ENCODE peak calls at places on chromosomes 5 and 9, in ten cellular contexts. Y is EL; M is stimulated activated CD8-positive, alpha-beta memory T cell treated with anti-CD3 and anti-CD28 coated beads, Interleukin-4, amount 100 ng/mL, for 4 hours; F is stomach; E is chondrocyte; D is naive B cell; H is Caki2; T is nucleus accumbens; O is DMS153; S is posterior vena cava. Z is an unnamed sample.

GRCh38 chr5:134432677-134433359 is 21.1 kb upstream of the CDKN2AIPNL start:
- DNase-seq in O (no peak), Y (peak; percentile 41), T (peak; percentile 21), H (no peak), M (no peak), S (no peak), D (no peak), F (no peak), E (no peak), Z (no peak)

GRCh38 chr5:173529861-173530260 is 86.6 kb downstream of the BOD1 start:
- DNase-seq in T (no peak), Y (no peak), D (no peak), O (no peak), E (no peak), S (no peak), M (no peak), F (no peak), H (no peak), Z (no peak)

GRCh38 chr9:89077519-89077918 is 86.3 kb downstream of the S1PR3 start:
- DNase-seq in D (no peak), E (no peak), H (peak; percentile 28), M (no peak), O (no peak), S (peak; percentile 15), Y (no peak), T (no peak), F (no peak), Z (no peak)

GRCh38 chr9:127496974-127497373 is 45.7 kb downstream of the LRSAM1 start:
- DNase-seq in S (no peak), M (no peak), F (no peak), D (no peak), E (no peak), O (no peak), T (no peak), Y (no peak), H (no peak), Z (no peak)

GRCh38 chr5:17156463-17156862 is 61.0 kb upstream of the BASP1 start:
- DNase-seq in T (no peak), M (no peak), E (no peak), S (no peak), F (no peak), O (no peak), H (peak; percentile 16), Y (peak; percentile 79), D (no peak), Z (no peak)

GRCh38 chr5:181100121-181101015 is 30.6 kb downstream of the OR2V1 start:
- DNase-seq in D (no peak), Y (peak; percentile 39), H (no peak), T (no peak), F (no peak), M (no peak), S (no peak), O (no peak), E (no peak), Z (no peak)

GRCh38 chr9:22052376-22052945 is 43.4 kb upstream of the CDKN2B start:
- DNase-seq in D (no peak), F (no peak), H (no peak), M (no peak), T (no peak), O (peak; percentile 55), Y (peak; percentile 99), E (no peak), S (no peak), Z (no peak)

GRCh38 chr9:5453673-5454072 is 3.3 kb downstream of the CD274 start:
- DNase-seq in Y (peak; percentile 26), M (no peak), O (no peak), D (no peak), E (no peak), F (no peak), H (no peak), S (no peak), T (no peak), Z (no peak)

GRCh38 chr5:6574537-6574936 is 58.3 kb downstream of the NSUN2 start:
- DNase-seq in M (no peak), E (no peak), Y (no peak), H (no peak), S (no peak), O (peak; percentile 73), F (no peak), D (no peak), T (no peak), Z (no peak)

GRCh38 chr9:38154501-38155421 is 85.7 kb upstream of the SHB start:
- DNase-seq in D (no peak), Y (peak; percentile 12), O (no peak), T (no peak), M (no peak), E (no peak), S (no peak), F (no peak), H (peak; percentile 31), Z (no peak)

GRCh38 chr5:4089087-4089486 is 493.5 kb downstream of the IRX1 start:
- DNase-seq in E (no peak), D (no peak), H (no peak), F (no peak), S (no peak), O (no peak), M (no peak), Y (no peak), T (no peak), Z (no peak)

GRCh38 chr5:142816577-142816976 is 46.4 kb downstream of the ARHGAP26 start:
- DNase-seq in O (no peak), Y (peak; percentile 70), D (no peak), F (peak; percentile 75), H (peak; percentile 45), M (no peak), S (peak; percentile 89), E (no peak), T (no peak), Z (peak; percentile 18)

GRCh38 chr5:32390819-32391591 is 53.5 kb downstream of the ZFR start:
- DNase-seq in T (no peak), H (peak; percentile 34), S (no peak), F (no peak), M (no peak), D (no peak), E (no peak), O (no peak), Y (peak; percentile 80), Z (no peak)

GRCh38 chr5:53019320-53019719 is 30.2 kb downstream of the ITGA2 start:
- DNase-seq in E (no peak), S (no peak), F (no peak), M (no peak), H (peak; percentile 39), D (no peak), T (no peak), Y (peak; percentile 90), O (no peak), Z (no peak)

GRCh38 chr9:121992571-121993212 is 100.4 kb downstream of the TTLL11 start:
- DNase-seq in H (peak; percentile 52), T (no peak), E (no peak), M (no peak), S (peak; percentile 83), F (peak; percentile 67), Y (peak; percentile 77), D (peak; percentile 35), O (peak; percentile 56), Z (peak; percentile 66)

GRCh38 chr9:73081979-73082657 is 69.5 kb upstream of the ANXA1 start:
- DNase-seq in S (no peak), M (no peak), E (no peak), D (peak; percentile 10), Y (peak; percentile 47), T (no peak), H (peak; percentile 50), F (no peak), O (no peak), Z (no peak)

GRCh38 chr9:116756995-116757394 is 69.9 kb downstream of the TRIM32 start:
- DNase-seq in E (no peak), T (no peak), D (no peak), O (no peak), Y (no peak), M (no peak), F (no peak), S (no peak), H (no peak), Z (peak; percentile 91)

Z was measured in cerebellar nuclear complex.